ENCODE peak calls at places on chromosomes 12 and 14, in four cellular contexts. One of them, this sample, is unnamed.

GRCh38 chr12:94560416-94561221 is 89.7 kb downstream of the TMCC3 start:
- DNase-seq in transverse colon: peak
- DNase-seq in AG04450: no peak
- DNase-seq in A673: peak
- DNase-seq in this sample: peak

GRCh38 chr12:131454418-131455217 is 256.3 kb upstream of the SFSWAP start:
- DNase-seq in transverse colon: no peak
- DNase-seq in A673: peak
- DNase-seq in AG04450: no peak
- DNase-seq in this sample: peak

GRCh38 chr12:2112401-2112800 is 59.6 kb downstream of the CACNA1C start:
- DNase-seq in transverse colon: peak
- DNase-seq in A673: no peak
- DNase-seq in AG04450: no peak
- DNase-seq in this sample: no peak

GRCh38 chr12:4145990-4146859 is 127.3 kb upstream of the CCND2 start:
- DNase-seq in transverse colon: no peak
- DNase-seq in AG04450: no peak
- DNase-seq in A673: no peak
- DNase-seq in this sample: peak

GRCh38 chr12:15931590-15932053 is 20.5 kb downstream of the DERA start:
- DNase-seq in AG04450: no peak
- DNase-seq in A673: peak
- DNase-seq in transverse colon: no peak
- DNase-seq in this sample: peak

GRCh38 chr12:112936264-112936663 is 2.0 kb upstream of the OAS3 start:
- DNase-seq in A673: no peak
- DNase-seq in AG04450: no peak
- DNase-seq in transverse colon: no peak
- DNase-seq in this sample: no peak

GRCh38 chr12:115191342-115191741 is 507.4 kb upstream of the TBX3 start:
- DNase-seq in A673: no peak
- DNase-seq in AG04450: no peak
- DNase-seq in transverse colon: no peak
- DNase-seq in this sample: no peak

GRCh38 chr14:85587152-85587697 is 57.3 kb downstream of the FLRT2 start:
- DNase-seq in AG04450: no peak
- DNase-seq in A673: peak
- DNase-seq in transverse colon: no peak
- DNase-seq in this sample: no peak

GRCh38 chr12:50606675-50607379 is 102.0 kb downstream of the DIP2B start:
- DNase-seq in transverse colon: no peak
- DNase-seq in A673: peak
- DNase-seq in AG04450: no peak
- DNase-seq in this sample: no peak

DNA sequence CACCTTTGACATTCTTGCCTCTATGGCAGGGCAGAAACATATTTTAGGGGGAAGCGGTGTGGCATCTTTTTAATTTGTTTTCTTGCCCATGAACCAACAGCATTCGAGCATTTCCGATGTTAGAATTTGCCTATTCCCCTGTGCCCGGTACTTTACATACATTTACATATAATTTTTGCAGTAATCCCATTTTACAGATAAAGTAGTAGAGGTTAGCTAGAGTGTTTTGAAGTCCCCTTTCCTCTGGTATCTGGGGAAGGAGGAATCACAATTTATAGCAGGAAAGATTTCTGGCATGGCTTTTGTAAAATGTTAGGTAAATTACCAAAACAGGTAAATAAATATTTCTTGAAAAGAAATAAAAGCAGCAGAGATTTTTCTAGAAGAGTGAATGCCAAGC is 1.6 kb downstream of the BORCS5 start:
- DNase-seq in transverse colon: no peak
- DNase-seq in A673: peak
- DNase-seq in AG04450: no peak
- DNase-seq in this sample: no peak
- H3K4me3 ChIP-seq in transverse colon: peak
- H3K4me3 ChIP-seq in A673: peak
- H3K4me3 ChIP-seq in AG04450: peak
- H3K4me3 ChIP-seq in this sample: no peak

GRCh38 chr14:103207404-103208072 is 84.3 kb downstream of the TNFAIP2 start:
- DNase-seq in A673: no peak
- DNase-seq in AG04450: no peak
- DNase-seq in transverse colon: no peak
- DNase-seq in this sample: no peak

GRCh38 chr14:103205541-103205906 is 82.3 kb downstream of the TNFAIP2 start:
- DNase-seq in transverse colon: no peak
- DNase-seq in A673: no peak
- DNase-seq in AG04450: no peak
- DNase-seq in this sample: no peak

GRCh38 chr14:103206023-103206481 is 82.8 kb downstream of the TNFAIP2 start:
- DNase-seq in transverse colon: no peak
- DNase-seq in A673: no peak
- DNase-seq in AG04450: no peak
- DNase-seq in this sample: no peak

GRCh38 chr14:103204852-103205540 is 81.7 kb downstream of the TNFAIP2 start:
- DNase-seq in transverse colon: no peak
- DNase-seq in A673: no peak
- DNase-seq in AG04450: no peak
- DNase-seq in this sample: peak

DNA sequence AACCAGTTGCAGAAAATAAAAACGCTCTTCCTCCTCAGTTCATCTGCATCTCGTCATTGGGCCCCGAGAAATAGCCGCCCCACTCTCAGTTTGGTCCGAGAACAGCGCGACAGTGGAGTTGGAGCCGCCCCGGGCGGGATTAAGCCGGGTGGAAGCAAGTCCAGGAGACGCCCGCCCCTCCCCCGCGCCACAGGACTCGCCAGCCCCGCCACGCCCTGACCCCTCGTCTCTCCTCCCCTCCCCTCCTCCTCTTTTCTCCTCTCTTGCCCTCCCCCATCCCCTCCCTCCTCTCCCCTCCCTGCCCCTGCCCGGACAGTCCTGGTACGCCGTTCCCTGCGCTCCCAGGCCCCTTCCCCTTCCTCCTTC is 83.8 kb downstream of the TNFAIP2 start:
- DNase-seq in A673: no peak
- DNase-seq in transverse colon: peak
- DNase-seq in AG04450: no peak
- DNase-seq in this sample: peak
- H3K4me3 ChIP-seq in A673: peak
- H3K4me3 ChIP-seq in transverse colon: peak
- H3K4me3 ChIP-seq in AG04450: peak
- H3K4me3 ChIP-seq in this sample: no peak

GRCh38 chr14:22520786-22521185 is 68.2 kb downstream of the DAD1 start:
- DNase-seq in A673: no peak
- DNase-seq in transverse colon: no peak
- DNase-seq in AG04450: no peak
- DNase-seq in this sample: no peak
- H3K4me3 ChIP-seq in A673: no peak
- H3K4me3 ChIP-seq in transverse colon: no peak
- H3K4me3 ChIP-seq in AG04450: no peak
- H3K4me3 ChIP-seq in this sample: no peak

GRCh38 chr12:644818-645552 is 18.3 kb downstream of the NINJ2 start:
- DNase-seq in transverse colon: no peak
- DNase-seq in AG04450: no peak
- DNase-seq in A673: no peak
- DNase-seq in this sample: no peak

GRCh38 chr12:642633-643477 is 20.4 kb downstream of the NINJ2 start:
- DNase-seq in transverse colon: peak
- DNase-seq in AG04450: no peak
- DNase-seq in A673: peak
- DNase-seq in this sample: peak

GRCh38 chr12:644293-644639 is 19.0 kb downstream of the NINJ2 start:
- DNase-seq in transverse colon: no peak
- DNase-seq in A673: no peak
- DNase-seq in AG04450: no peak
- DNase-seq in this sample: no peak

GRCh38 chr12:645563-646071 is 17.6 kb downstream of the NINJ2 start:
- DNase-seq in transverse colon: no peak
- DNase-seq in AG04450: no peak
- DNase-seq in A673: no peak
- DNase-seq in this sample: peak

GRCh38 chr12:643478-644292 is 19.6 kb downstream of the NINJ2 start:
- DNase-seq in transverse colon: peak
- DNase-seq in A673: no peak
- DNase-seq in AG04450: no peak
- DNase-seq in this sample: peak
- H3K4me3 ChIP-seq in transverse colon: peak
- H3K4me3 ChIP-seq in A673: no peak
- H3K4me3 ChIP-seq in AG04450: peak
- H3K4me3 ChIP-seq in this sample: no peak

GRCh38 chr14:101561145-101561896 is at the start of gene DIO3:
- DNase-seq in transverse colon: peak
- DNase-seq in A673: peak
- DNase-seq in AG04450: no peak
- DNase-seq in this sample: peak
- H3K4me3 ChIP-seq in transverse colon: peak
- H3K4me3 ChIP-seq in A673: no peak
- H3K4me3 ChIP-seq in AG04450: no peak
- H3K4me3 ChIP-seq in this sample: peak

This sample was measured in mesendoderm.